ENCODE peak calls at places on chromosomes 1 and 21, in ten cellular contexts. G is occipital lobe; D is naive thymus-derived CD8-positive, alpha-beta T cell; L is BE2C; R is COR-L47; E is fibroblast of villous mesenchyme; H is ureter; Q is nephron progenitor cell; C is neural progenitor cell; K is kidney. F is an unnamed sample.

GRCh38 chr1:239810071-239810481 is 281.6 kb upstream of the FMN2 start:
- DNase-seq in G (no peak), D (no peak), L (no peak), R (no peak), E (no peak), H (no peak), Q (peak; percentile 7), C (peak; percentile 80), K (no peak), F (no peak)

GRCh38 chr1:203342192-203342940 is 8.6 kb downstream of the FMOD start:
- DNase-seq in G (no peak), D (no peak), L (peak; percentile 74), R (peak; percentile 21), E (peak; percentile 44), H (no peak), Q (peak; percentile 77), C (peak; percentile 79), K (no peak), F (no peak)

GRCh38 chr21:37297364-37297763 is 30.2 kb upstream of the VPS26C start:
- DNase-seq in G (no peak), D (no peak), L (no peak), R (no peak), E (no peak), H (no peak), Q (no peak), C (no peak), K (no peak), F (no peak)

GRCh38 chr1:89842547-89843278 is 21.9 kb downstream of the LRRC8D start:
- DNase-seq in G (no peak), D (no peak), L (no peak), R (no peak), E (peak; percentile 73), H (no peak), Q (no peak), C (no peak), K (no peak), F (no peak)

GRCh38 chr1:26744075-26744958 is 43.4 kb upstream of the PIGV start:
- DNase-seq in G (peak; percentile 70), D (peak; percentile 70), L (peak; percentile 61), R (peak; percentile 12), E (peak; percentile 88), H (peak; percentile 67), Q (no peak), C (peak; percentile 25), K (peak; percentile 87), F (peak; percentile 73)

GRCh38 chr1:111221633-111222286 is 5.8 kb upstream of the CHI3L2 start:
- DNase-seq in G (no peak), D (no peak), L (peak; percentile 28), R (no peak), E (peak; percentile 6), H (no peak), Q (no peak), C (no peak), K (no peak), F (no peak)

GRCh38 chr1:101259744-101260148 is 22.9 kb downstream of the S1PR1 start:
- DNase-seq in G (no peak), D (no peak), L (no peak), R (no peak), E (peak; percentile 51), H (no peak), Q (no peak), C (no peak), K (no peak), F (no peak)

GRCh38 chr1:246447501-246447900 is 59.6 kb downstream of the SMYD3 start:
- DNase-seq in G (no peak), D (no peak), L (no peak), R (no peak), E (no peak), H (no peak), Q (no peak), C (no peak), K (no peak), F (no peak)

GRCh38 chr1:25098717-25099116 is 133.6 kb downstream of the SYF2 start:
- DNase-seq in G (no peak), D (no peak), L (no peak), R (no peak), E (no peak), H (no peak), Q (no peak), C (no peak), K (no peak), F (no peak)

GRCh38 chr1:32774950-32775634 is 42.1 kb downstream of the YARS1 start:
- DNase-seq in G (no peak), D (no peak), L (peak; percentile 56), R (peak; percentile 83), E (peak; percentile 39), H (no peak), Q (no peak), C (no peak), K (peak; percentile 58), F (no peak)

GRCh38 chr1:108109295-108109973 is 90.7 kb downstream of the SLC25A24 start:
- DNase-seq in G (no peak), D (no peak), L (no peak), R (no peak), E (no peak), H (no peak), Q (no peak), C (no peak), K (no peak), F (no peak)

GRCh38 chr1:232899839-232900238 is 50.6 kb upstream of the NTPCR start:
- DNase-seq in G (no peak), D (no peak), L (no peak), R (no peak), E (no peak), H (no peak), Q (no peak), C (no peak), K (no peak), F (no peak)

GRCh38 chr1:245277276-245277675 is 122.5 kb downstream of the KIF26B start:
- DNase-seq in G (no peak), D (no peak), L (peak; percentile 38), R (no peak), E (no peak), H (no peak), Q (no peak), C (peak; percentile 57), K (no peak), F (no peak)

GRCh38 chr1:161905269-161905884 is 118.3 kb downstream of the OLFML2B start:
- DNase-seq in G (no peak), D (no peak), L (peak; percentile 33), R (no peak), E (no peak), H (no peak), Q (no peak), C (peak; percentile 48), K (no peak), F (no peak)

GRCh38 chr1:11320153-11320936 is 47.3 kb downstream of the UBIAD1 start:
- DNase-seq in G (no peak), D (peak; percentile 2), L (peak; percentile 66), R (no peak), E (no peak), H (no peak), Q (peak; percentile 82), C (peak; percentile 81), K (no peak), F (no peak)

GRCh38 chr1:204213668-204214662 is at the start of gene GOLT1A:
- DNase-seq in G (peak; percentile 46), D (peak; percentile 22), L (peak; percentile 75), R (no peak), E (peak; percentile 78), H (peak; percentile 89), Q (peak; percentile 73), C (peak; percentile 84), K (peak; percentile 95), F (no peak)